ENCODE peak calls at places on chromosome 16, in six cellular contexts. S is A549, I is K562, V is H1, F is GM12878, D is HepG2. N is an unnamed sample.
A peak's percentile ranks its signal among the peaks of the same experiment; 100 is the strongest.

GRCh38 chr16:87580855-87581261 is 21.4 kb upstream of the JPH3 start:
- DNase-seq in S (peak; percentile 81), V (no peak), I (peak; percentile 61), F (no peak), D (no peak), N (peak; percentile 56)

GRCh38 chr16:86834451-86835035 is 256.2 kb downstream of the FOXL1 start:
- DNase-seq in I (no peak), V (peak; percentile 67), D (no peak), S (peak; percentile 19), F (no peak), N (no peak)

GRCh38 chr16:86740817-86741799 is 162.8 kb downstream of the FOXL1 start:
- DNase-seq in D (peak; percentile 29), I (no peak), S (peak; percentile 62), V (no peak), F (no peak), N (no peak)

GRCh38 chr16:83935858-83936255 is 17.2 kb upstream of the OSGIN1 start:
- DNase-seq in V (no peak), S (no peak), D (no peak), F (no peak), I (no peak), N (peak; percentile 55)

GRCh38 chr16:12132290-12132689 is 155.8 kb downstream of the SNX29 start:
- DNase-seq in D (no peak), I (no peak), V (no peak), F (no peak), S (no peak), N (no peak)

GRCh38 chr16:57635266-57636097 is 7.1 kb downstream of the ADGRG1 start:
- DNase-seq in F (no peak), S (no peak), V (no peak), D (peak; percentile 85), I (no peak), N (no peak)

GRCh38 chr16:9050102-9050830 is 41.2 kb upstream of the HAPSTR1 start:
- DNase-seq in D (peak; percentile 52), V (peak; percentile 87), F (no peak), S (peak; percentile 41), I (peak; percentile 64), N (peak; percentile 22)

GRCh38 chr16:15874745-15875314 is 13.6 kb downstream of the CEP20 start:
- DNase-seq in V (peak; percentile 59), I (peak; percentile 23), S (peak; percentile 87), F (no peak), D (peak; percentile 70), N (peak; percentile 60)

GRCh38 chr16:2692251-2692947 is 10.1 kb downstream of the KCTD5 start:
- DNase-seq in D (no peak), F (no peak), V (no peak), I (no peak), S (no peak), N (no peak)

GRCh38 chr16:12235110-12235509 is 258.6 kb downstream of the SNX29 start:
- DNase-seq in V (no peak), F (no peak), I (no peak), S (no peak), D (no peak), N (no peak)

GRCh38 chr16:2795714-2796143 is 2.5 kb upstream of the PRSS41 start:
- DNase-seq in S (no peak), F (no peak), D (no peak), I (no peak), V (no peak), N (no peak)

GRCh38 chr16:70253291-70254094 is 1.8 kb upstream of the EXOSC6 start:
- DNase-seq in I (peak; percentile 44), V (peak; percentile 81), F (no peak), D (peak; percentile 45), S (peak; percentile 61), N (peak; percentile 62)

GRCh38 chr16:87484487-87485331 is 8.1 kb downstream of the ZCCHC14 start:
- DNase-seq in F (no peak), V (no peak), I (no peak), D (peak; percentile 69), S (no peak), N (no peak)

GRCh38 chr16:80717611-80718010 is 86.8 kb downstream of the CDYL2 start:
- DNase-seq in I (no peak), D (no peak), S (no peak), V (no peak), F (no peak), N (no peak)

GRCh38 chr16:89924298-89924924 is 1.3 kb downstream of the TUBB3 start:
- DNase-seq in V (peak; percentile 84), D (peak; percentile 55), F (no peak), I (peak; percentile 49), S (peak; percentile 58), N (peak; percentile 67)

GRCh38 chr16:79097090-79097489 is 503.4 kb downstream of the MAF start:
- DNase-seq in S (no peak), I (no peak), F (no peak), V (no peak), D (no peak), N (no peak)

GRCh38 chr16:89805136-89805905 is 11.1 kb downstream of the FANCA start:
- DNase-seq in F (no peak), D (no peak), V (no peak), S (no peak), I (no peak), N (no peak)

GRCh38 chr16:1773703-1774455 is 945 bp upstream of the MRPS34 start:
- DNase-seq in I (no peak), S (no peak), D (no peak), V (no peak), F (no peak), N (no peak)

GRCh38 chr16:67844441-67844840 is 2.3 kb upstream of the NUTF2 start:
- DNase-seq in V (no peak), I (no peak), S (no peak), F (no peak), D (no peak), N (no peak)

GRCh38 chr16:47258874-47259461 is 115.2 kb upstream of the NETO2 start:
- DNase-seq in I (peak; percentile 61), V (no peak), S (peak; percentile 52), D (peak; percentile 38), F (peak; percentile 5), N (peak; percentile 42)

GRCh38 chr16:72400257-72401078 is 228.5 kb upstream of the PMFBP1 start:
- DNase-seq in V (peak; percentile 74), I (peak; percentile 52), S (peak; percentile 43), D (peak; percentile 71), F (peak; percentile 7), N (peak; percentile 54)

GRCh38 chr16:46620265-46621005 is 744 bp downstream of the SHCBP1 start:
- DNase-seq in V (no peak), I (peak; percentile 22), S (peak; percentile 7), F (no peak), D (no peak), N (no peak)

GRCh38 chr16:73037845-73038570 is 9.9 kb downstream of the ZFHX3 start:
- DNase-seq in S (no peak), I (peak; percentile 53), F (no peak), V (no peak), D (peak; percentile 95), N (peak; percentile 60)

GRCh38 chr16:65116818-65117430 is 4.9 kb downstream of the CDH11 start:
- DNase-seq in V (no peak), F (no peak), D (no peak), S (no peak), I (no peak), N (no peak)

GRCh38 chr16:12305847-12306246 is 329.3 kb downstream of the SNX29 start:
- DNase-seq in V (no peak), F (no peak), D (no peak), S (no peak), I (no peak), N (no peak)

GRCh38 chr16:57132470-57132869 is 40.1 kb downstream of the CPNE2 start:
- DNase-seq in S (no peak), I (no peak), F (no peak), V (no peak), D (peak; percentile 30), N (no peak)

GRCh38 chr16:81641403-81642106 is 137.5 kb upstream of the PLCG2 start:
- DNase-seq in D (no peak), F (no peak), S (no peak), I (no peak), V (no peak), N (peak; percentile 89)

GRCh38 chr16:75754126-75754525 is 27.8 kb upstream of the CPHXL start:
- DNase-seq in I (no peak), F (no peak), S (no peak), D (peak; percentile 9), V (no peak), N (no peak)

GRCh38 chr16:87457724-87458423 is 35.0 kb downstream of the ZCCHC14 start:
- DNase-seq in D (no peak), V (no peak), I (no peak), F (peak; percentile 38), S (peak; percentile 36), N (peak; percentile 58)

GRCh38 chr16:17106243-17106791 is 364.4 kb downstream of the XYLT1 start:
- DNase-seq in V (no peak), F (peak; percentile 17), D (no peak), S (no peak), I (no peak), N (no peak)

GRCh38 chr16:67311607-67312449 is 14.7 kb downstream of the KCTD19 start:
- DNase-seq in I (peak; percentile 17), F (peak; percentile 93), S (peak; percentile 94), V (no peak), D (peak; percentile 28), N (peak; percentile 21)

GRCh38 chr16:28012031-28012445 is 51.5 kb downstream of the GSG1L start:
- DNase-seq in I (peak; percentile 19), D (no peak), V (no peak), F (no peak), S (no peak), N (no peak)
- TF ChIP-seq CHD2 in I (no peak), D (no peak), V (no peak), F (no peak), S (no peak), N (no peak)

GRCh38 chr16:609984-610383 is 20.1 kb downstream of the RAB40C start:
- DNase-seq in V (no peak), I (no peak), F (no peak), D (no peak), S (no peak), N (no peak)

GRCh38 chr16:608019-608418 is 18.2 kb downstream of the RAB40C start:
- DNase-seq in I (no peak), D (no peak), F (no peak), V (no peak), S (no peak), N (no peak)

GRCh38 chr16:606656-607307 is 16.9 kb downstream of the RAB40C start:
- DNase-seq in F (no peak), D (no peak), V (no peak), S (no peak), I (no peak), N (no peak)

GRCh38 chr16:609316-609715 is 19.4 kb downstream of the RAB40C start:
- DNase-seq in D (no peak), V (no peak), I (no peak), F (no peak), S (no peak), N (no peak)

GRCh38 chr16:610513-611381 is 20.0 kb upstream of the WFIKKN1 start:
- DNase-seq in F (no peak), I (peak; percentile 71), V (peak; percentile 91), D (peak; percentile 73), S (no peak), N (peak; percentile 78)
- TF ChIP-seq CHD2 in F (no peak), I (no peak), V (no peak), D (no peak), S (no peak), N (no peak)

GRCh38 chr16:85448557-85449194 is 164.4 kb upstream of the GSE1 start:
- DNase-seq in F (no peak), S (no peak), V (no peak), D (peak; percentile 79), I (no peak), N (peak; percentile 86)
- TF ChIP-seq CHD2 in F (no peak), S (no peak), V (no peak), D (no peak), I (no peak), N (no peak)

GRCh38 chr16:69109486-69110270 is 4.2 kb downstream of the HAS3 start:
- DNase-seq in I (no peak), F (no peak), V (no peak), D (no peak), S (no peak), N (no peak)
- TF ChIP-seq CHD2 in I (no peak), F (no peak), V (no peak), D (no peak), S (no peak), N (no peak)

N was measured in SK-N-SH.